ENCODE peak calls at places on chromosomes 7 and 10, in seven cellular contexts. C is GM23248; H is tibial artery; E is naive thymus-derived CD8-positive, alpha-beta T cell; S is OCI-M1; D is pancreas; O is WERI-Rb-1. Z is an unnamed sample.

GRCh38 chr7:50450691-50451051 is 521 bp upstream of the FIGNL1 start:
- DNase-seq in C (peak; percentile 17), H (no peak), E (peak; percentile 71), S (no peak), D (peak; percentile 62), O (no peak), Z (peak; percentile 43)

GRCh38 chr7:28835800-28836199 is 122.3 kb downstream of the TRIL start:
- DNase-seq in C (peak; percentile 71), H (no peak), E (no peak), S (no peak), D (no peak), O (no peak), Z (no peak)

GRCh38 chr10:88525371-88526079 is 57.6 kb downstream of the RNLS start:
- DNase-seq in C (peak; percentile 50), H (no peak), E (no peak), S (no peak), D (no peak), O (no peak), Z (no peak)

GRCh38 chr10:117163061-117163953 is 25.2 kb upstream of the VAX1 start:
- DNase-seq in C (peak; percentile 20), H (no peak), E (no peak), S (no peak), D (peak; percentile 73), O (peak; percentile 80), Z (no peak)

GRCh38 chr7:156566812-156567549 is 73.6 kb upstream of the RNF32 start:
- DNase-seq in C (no peak), H (no peak), E (no peak), S (no peak), D (no peak), O (no peak), Z (no peak)

GRCh38 chr10:123965973-123966895 is 74.6 kb upstream of the CPXM2 start:
- DNase-seq in C (peak; percentile 46), H (no peak), E (no peak), S (no peak), D (no peak), O (no peak), Z (no peak)

GRCh38 chr7:74452748-74453320 is 872 bp upstream of the GTF2IRD1 start:
- DNase-seq in C (peak; percentile 52), H (peak; percentile 74), E (no peak), S (peak; percentile 31), D (no peak), O (peak; percentile 89), Z (no peak)

GRCh38 chr7:66043681-66044497 is 31.7 kb upstream of the ASL start:
- DNase-seq in C (peak; percentile 73), H (peak; percentile 25), E (no peak), S (no peak), D (peak; percentile 93), O (no peak), Z (peak; percentile 24)

GRCh38 chr7:155093586-155093985 is 23.5 kb downstream of the HTR5A start:
- DNase-seq in C (no peak), H (no peak), E (no peak), S (no peak), D (no peak), O (no peak), Z (no peak)

GRCh38 chr10:17787087-17787942 is 21.8 kb upstream of the MRC1 start:
- DNase-seq in C (peak; percentile 97), H (no peak), E (no peak), S (no peak), D (no peak), O (no peak), Z (no peak)

GRCh38 chr10:45220985-45221384 is 94.4 kb downstream of the OR13A1 start:
- DNase-seq in C (no peak), H (no peak), E (no peak), S (no peak), D (no peak), O (no peak), Z (no peak)

GRCh38 chr7:54080971-54081370 is 461.2 kb upstream of the VSTM2A start:
- DNase-seq in C (no peak), H (no peak), E (no peak), S (peak; percentile 3), D (no peak), O (no peak), Z (peak; percentile 7)

GRCh38 chr7:16046045-16046444 is 359.6 kb upstream of the MEOX2 start:
- DNase-seq in C (peak; percentile 68), H (no peak), E (no peak), S (no peak), D (no peak), O (no peak), Z (no peak)

GRCh38 chr10:62671104-62671503 is 133.4 kb upstream of the ADO start:
- DNase-seq in C (no peak), H (no peak), E (no peak), S (no peak), D (no peak), O (no peak), Z (no peak)

GRCh38 chr7:51066405-51066882 is 250.2 kb downstream of the COBL start:
- DNase-seq in C (no peak), H (no peak), E (no peak), S (no peak), D (peak; percentile 39), O (no peak), Z (no peak)

GRCh38 chr10:99172130-99172738 is 63.4 kb downstream of the HPSE2 start:
- DNase-seq in C (peak; percentile 85), H (no peak), E (no peak), S (peak; percentile 90), D (no peak), O (peak; percentile 39), Z (peak; percentile 40)

GRCh38 chr7:18068745-18069144 is 41.1 kb upstream of the PRPS1L1 start:
- DNase-seq in C (no peak), H (no peak), E (no peak), S (no peak), D (no peak), O (no peak), Z (no peak)

GRCh38 chr7:99752354-99752753 is 17.4 kb upstream of the CYP3A7 start:
- DNase-seq in C (peak; percentile 26), H (no peak), E (no peak), S (no peak), D (no peak), O (no peak), Z (no peak)

GRCh38 chr10:2619472-2619871 is 447.9 kb upstream of the PFKP start:
- DNase-seq in C (peak; percentile 0), H (no peak), E (no peak), S (peak; percentile 46), D (no peak), O (peak; percentile 54), Z (peak; percentile 47)

GRCh38 chr10:99976886-99977391 is 32.8 kb downstream of the DNMBP start:
- DNase-seq in C (peak; percentile 97), H (peak; percentile 30), E (no peak), S (no peak), D (no peak), O (no peak), Z (no peak)

GRCh38 chr10:78459639-78460037 is 426.0 kb downstream of the RPS24 start:
- DNase-seq in C (no peak), H (peak; percentile 14), E (no peak), S (no peak), D (no peak), O (no peak), Z (no peak)

GRCh38 chr7:1724118-1724910 is 54.2 kb downstream of the ELFN1 start:
- DNase-seq in C (no peak), H (no peak), E (no peak), S (no peak), D (peak; percentile 43), O (no peak), Z (no peak)

GRCh38 chr7:2466675-2467074 is 9.5 kb downstream of the GRIFIN start:
- DNase-seq in C (no peak), H (no peak), E (no peak), S (no peak), D (no peak), O (no peak), Z (no peak)

GRCh38 chr7:20172736-20173334 is 44.3 kb downstream of the MACC1 start:
- DNase-seq in C (peak; percentile 68), H (peak; percentile 70), E (no peak), S (peak; percentile 66), D (no peak), O (peak; percentile 70), Z (peak; percentile 61)

GRCh38 chr10:99938563-99938962 is 71.2 kb downstream of the DNMBP start:
- DNase-seq in C (no peak), H (no peak), E (no peak), S (peak; percentile 13), D (no peak), O (no peak), Z (no peak)

GRCh38 chr10:29731760-29732159 is 97.0 kb upstream of the SVIL start:
- DNase-seq in C (no peak), H (no peak), E (no peak), S (no peak), D (no peak), O (no peak), Z (no peak)

GRCh38 chr10:13717936-13718772 is 131.4 kb downstream of the PRPF18 start:
- DNase-seq in C (peak; percentile 94), H (peak; percentile 59), E (peak; percentile 68), S (peak; percentile 78), D (peak; percentile 90), O (no peak), Z (peak; percentile 84)

GRCh38 chr7:120996333-120996982 is 7.9 kb downstream of the CPED1 start:
- DNase-seq in C (peak; percentile 88), H (peak; percentile 89), E (peak; percentile 83), S (peak; percentile 90), D (no peak), O (peak; percentile 22), Z (peak; percentile 89)

GRCh38 chr10:77925410-77925794 is 1.2 kb downstream of the DLG5 start:
- DNase-seq in C (peak; percentile 81), H (no peak), E (no peak), S (no peak), D (no peak), O (peak; percentile 13), Z (no peak)

GRCh38 chr7:143388051-143388450 is 6.9 kb downstream of the ZYX start:
- DNase-seq in C (no peak), H (no peak), E (no peak), S (no peak), D (peak; percentile 60), O (no peak), Z (no peak)

GRCh38 chr7:33719059-33719581 is 186.2 kb upstream of the BMPER start:
- DNase-seq in C (peak; percentile 62), H (peak; percentile 39), E (no peak), S (no peak), D (no peak), O (no peak), Z (no peak)

Z was measured in NB4.